ENCODE peak calls at places on chromosomes 11 and 22, in nine cellular contexts. G, F, Y, N, R, J, L, H and E are unnamed samples.

GRCh38 chr11:64040684-64041267 is 5.0 kb downstream of the FLRT1 start:
- DNase-seq in G (no peak), F (no peak), Y (peak), N (no peak), R (no peak), J (no peak), L (no peak), H (no peak), E (no peak)

GRCh38 chr11:3786781-3787428 is 10.4 kb downstream of the NUP98 start:
- DNase-seq in G (no peak), F (no peak), Y (no peak), N (no peak), R (no peak), J (no peak), L (no peak), H (no peak), E (no peak)

GRCh38 chr22:27620367-27621154 is 181.0 kb downstream of the MN1 start:
- DNase-seq in G (no peak), F (no peak), Y (no peak), N (no peak), R (no peak), J (no peak), L (no peak), H (no peak), E (peak)

GRCh38 chr11:3880724-3881123 is 25.3 kb downstream of the STIM1 start:
- DNase-seq in G (no peak), F (no peak), Y (peak), N (no peak), R (peak), J (no peak), L (no peak), H (no peak), E (peak)

GRCh38 chr11:85886089-85887056 is 31.2 kb downstream of the CCDC83 start:
- DNase-seq in G (no peak), F (no peak), Y (no peak), N (no peak), R (no peak), J (no peak), L (no peak), H (no peak), E (no peak)

GRCh38 chr11:102874842-102875241 is at the start of gene MMP12:
- DNase-seq in G (no peak), F (no peak), Y (no peak), N (no peak), R (no peak), J (no peak), L (no peak), H (no peak), E (no peak)

GRCh38 chr11:77093056-77093891 is 9.4 kb upstream of the OMP start:
- DNase-seq in G (no peak), F (no peak), Y (no peak), N (no peak), R (no peak), J (no peak), L (no peak), H (no peak), E (no peak)

GRCh38 chr11:58640386-58641023 is 18.0 kb downstream of the CNTF start:
- DNase-seq in G (no peak), F (no peak), Y (no peak), N (no peak), R (no peak), J (no peak), L (no peak), H (no peak), E (no peak)

GRCh38 chr22:45568213-45568612 is 65.5 kb downstream of the FBLN1 start:
- DNase-seq in G (no peak), F (no peak), Y (no peak), N (no peak), R (no peak), J (no peak), L (no peak), H (no peak), E (no peak)